ENCODE peak calls at places on chromosomes 2 and 18, in ten cellular contexts. One of them, this sample, is unnamed.

GRCh38 chr2:161044095-161044874 is 115.9 kb upstream of the TANK start:
- ATAC-seq in CD4-positive, CD25-positive, alpha-beta regulatory T cell: no peak
- ATAC-seq in psoas muscle: peak; percentile 34
- ATAC-seq in T-cell: no peak
- ATAC-seq in heart left ventricle: no peak
- ATAC-seq in lower lobe of right lung: no peak
- ATAC-seq in DND-41: no peak
- ATAC-seq in central memory CD8-positive, alpha-beta T cell: no peak
- ATAC-seq in activated B cell treated with CpG ODN at 0.5 μM for 24 hours: no peak
- ATAC-seq in right cardiac atrium: peak; percentile 57
- ATAC-seq in this sample: no peak

GRCh38 chr2:168633200-168633599 is 169.2 kb upstream of the NOSTRIN start:
- ATAC-seq in CD4-positive, CD25-positive, alpha-beta regulatory T cell: no peak
- ATAC-seq in psoas muscle: peak; percentile 78
- ATAC-seq in T-cell: no peak
- ATAC-seq in heart left ventricle: peak; percentile 85
- ATAC-seq in lower lobe of right lung: peak; percentile 53
- ATAC-seq in DND-41: no peak
- ATAC-seq in central memory CD8-positive, alpha-beta T cell: no peak
- ATAC-seq in activated B cell treated with CpG ODN at 0.5 μM for 24 hours: no peak
- ATAC-seq in right cardiac atrium: peak; percentile 69
- ATAC-seq in this sample: peak; percentile 32

GRCh38 chr2:101053117-101053516 is 51.0 kb downstream of the RPL31 start:
- ATAC-seq in CD4-positive, CD25-positive, alpha-beta regulatory T cell: no peak
- ATAC-seq in psoas muscle: no peak
- ATAC-seq in T-cell: no peak
- ATAC-seq in heart left ventricle: peak; percentile 49
- ATAC-seq in lower lobe of right lung: no peak
- ATAC-seq in DND-41: no peak
- ATAC-seq in central memory CD8-positive, alpha-beta T cell: no peak
- ATAC-seq in activated B cell treated with CpG ODN at 0.5 μM for 24 hours: no peak
- ATAC-seq in right cardiac atrium: no peak
- ATAC-seq in this sample: no peak

GRCh38 chr2:101745711-101746694 is 48.5 kb downstream of the MAP4K4 start:
- ATAC-seq in CD4-positive, CD25-positive, alpha-beta regulatory T cell: no peak
- ATAC-seq in psoas muscle: peak; percentile 45
- ATAC-seq in T-cell: no peak
- ATAC-seq in heart left ventricle: peak; percentile 60
- ATAC-seq in lower lobe of right lung: no peak
- ATAC-seq in DND-41: peak; percentile 42
- ATAC-seq in central memory CD8-positive, alpha-beta T cell: no peak
- ATAC-seq in activated B cell treated with CpG ODN at 0.5 μM for 24 hours: no peak
- ATAC-seq in right cardiac atrium: no peak
- ATAC-seq in this sample: peak; percentile 83

GRCh38 chr2:24478243-24478642 is 12.8 kb upstream of the NCOA1 start:
- ATAC-seq in CD4-positive, CD25-positive, alpha-beta regulatory T cell: no peak
- ATAC-seq in psoas muscle: no peak
- ATAC-seq in T-cell: no peak
- ATAC-seq in heart left ventricle: no peak
- ATAC-seq in lower lobe of right lung: no peak
- ATAC-seq in DND-41: no peak
- ATAC-seq in central memory CD8-positive, alpha-beta T cell: no peak
- ATAC-seq in activated B cell treated with CpG ODN at 0.5 μM for 24 hours: no peak
- ATAC-seq in right cardiac atrium: no peak
- ATAC-seq in this sample: no peak

GRCh38 chr2:54403512-54404238 is 52.5 kb upstream of the SPTBN1 start:
- ATAC-seq in CD4-positive, CD25-positive, alpha-beta regulatory T cell: no peak
- ATAC-seq in psoas muscle: no peak
- ATAC-seq in T-cell: no peak
- ATAC-seq in heart left ventricle: no peak
- ATAC-seq in lower lobe of right lung: no peak
- ATAC-seq in DND-41: no peak
- ATAC-seq in central memory CD8-positive, alpha-beta T cell: no peak
- ATAC-seq in activated B cell treated with CpG ODN at 0.5 μM for 24 hours: no peak
- ATAC-seq in right cardiac atrium: no peak
- ATAC-seq in this sample: no peak

GRCh38 chr2:225282858-225283693 is 116.4 kb upstream of the NYAP2 start:
- ATAC-seq in CD4-positive, CD25-positive, alpha-beta regulatory T cell: no peak
- ATAC-seq in psoas muscle: no peak
- ATAC-seq in T-cell: no peak
- ATAC-seq in heart left ventricle: no peak
- ATAC-seq in lower lobe of right lung: peak; percentile 55
- ATAC-seq in DND-41: peak; percentile 67
- ATAC-seq in central memory CD8-positive, alpha-beta T cell: no peak
- ATAC-seq in activated B cell treated with CpG ODN at 0.5 μM for 24 hours: peak; percentile 61
- ATAC-seq in right cardiac atrium: no peak
- ATAC-seq in this sample: peak; percentile 91

GRCh38 chr18:23094411-23095165 is 40.7 kb upstream of the CABLES1 start:
- ATAC-seq in CD4-positive, CD25-positive, alpha-beta regulatory T cell: no peak
- ATAC-seq in psoas muscle: no peak
- ATAC-seq in T-cell: no peak
- ATAC-seq in heart left ventricle: no peak
- ATAC-seq in lower lobe of right lung: no peak
- ATAC-seq in DND-41: no peak
- ATAC-seq in central memory CD8-positive, alpha-beta T cell: no peak
- ATAC-seq in activated B cell treated with CpG ODN at 0.5 μM for 24 hours: no peak
- ATAC-seq in right cardiac atrium: no peak
- ATAC-seq in this sample: no peak

GRCh38 chr2:160245614-160246156 is 45.6 kb upstream of the ITGB6 start:
- ATAC-seq in CD4-positive, CD25-positive, alpha-beta regulatory T cell: no peak
- ATAC-seq in psoas muscle: no peak
- ATAC-seq in T-cell: no peak
- ATAC-seq in heart left ventricle: no peak
- ATAC-seq in lower lobe of right lung: peak; percentile 70
- ATAC-seq in DND-41: no peak
- ATAC-seq in central memory CD8-positive, alpha-beta T cell: no peak
- ATAC-seq in activated B cell treated with CpG ODN at 0.5 μM for 24 hours: no peak
- ATAC-seq in right cardiac atrium: no peak
- ATAC-seq in this sample: no peak

GRCh38 chr2:85095094-85095493 is 38.1 kb upstream of the TCF7L1 start:
- ATAC-seq in CD4-positive, CD25-positive, alpha-beta regulatory T cell: no peak
- ATAC-seq in psoas muscle: no peak
- ATAC-seq in T-cell: no peak
- ATAC-seq in heart left ventricle: no peak
- ATAC-seq in lower lobe of right lung: no peak
- ATAC-seq in DND-41: no peak
- ATAC-seq in central memory CD8-positive, alpha-beta T cell: no peak
- ATAC-seq in activated B cell treated with CpG ODN at 0.5 μM for 24 hours: no peak
- ATAC-seq in right cardiac atrium: no peak
- ATAC-seq in this sample: no peak

GRCh38 chr2:10613263-10613662 is 76.5 kb downstream of the NOL10 start:
- ATAC-seq in CD4-positive, CD25-positive, alpha-beta regulatory T cell: no peak
- ATAC-seq in psoas muscle: no peak
- ATAC-seq in T-cell: no peak
- ATAC-seq in heart left ventricle: no peak
- ATAC-seq in lower lobe of right lung: peak; percentile 84
- ATAC-seq in DND-41: no peak
- ATAC-seq in central memory CD8-positive, alpha-beta T cell: no peak
- ATAC-seq in activated B cell treated with CpG ODN at 0.5 μM for 24 hours: no peak
- ATAC-seq in right cardiac atrium: no peak
- ATAC-seq in this sample: no peak

GRCh38 chr2:6452702-6453481 is 412.8 kb downstream of the CMPK2 start:
- ATAC-seq in CD4-positive, CD25-positive, alpha-beta regulatory T cell: no peak
- ATAC-seq in psoas muscle: no peak
- ATAC-seq in T-cell: no peak
- ATAC-seq in heart left ventricle: no peak
- ATAC-seq in lower lobe of right lung: no peak
- ATAC-seq in DND-41: peak; percentile 54
- ATAC-seq in central memory CD8-positive, alpha-beta T cell: no peak
- ATAC-seq in activated B cell treated with CpG ODN at 0.5 μM for 24 hours: no peak
- ATAC-seq in right cardiac atrium: no peak
- ATAC-seq in this sample: no peak

GRCh38 chr18:63412949-63413348 is 9.3 kb downstream of the VPS4B start:
- ATAC-seq in CD4-positive, CD25-positive, alpha-beta regulatory T cell: no peak
- ATAC-seq in psoas muscle: no peak
- ATAC-seq in T-cell: no peak
- ATAC-seq in heart left ventricle: no peak
- ATAC-seq in lower lobe of right lung: no peak
- ATAC-seq in DND-41: no peak
- ATAC-seq in central memory CD8-positive, alpha-beta T cell: no peak
- ATAC-seq in activated B cell treated with CpG ODN at 0.5 μM for 24 hours: no peak
- ATAC-seq in right cardiac atrium: no peak
- ATAC-seq in this sample: no peak

GRCh38 chr2:15748736-15749323 is 157.2 kb downstream of the DDX1 start:
- ATAC-seq in CD4-positive, CD25-positive, alpha-beta regulatory T cell: no peak
- ATAC-seq in psoas muscle: no peak
- ATAC-seq in T-cell: no peak
- ATAC-seq in heart left ventricle: no peak
- ATAC-seq in lower lobe of right lung: no peak
- ATAC-seq in DND-41: no peak
- ATAC-seq in central memory CD8-positive, alpha-beta T cell: no peak
- ATAC-seq in activated B cell treated with CpG ODN at 0.5 μM for 24 hours: no peak
- ATAC-seq in right cardiac atrium: no peak
- ATAC-seq in this sample: no peak

GRCh38 chr2:39326644-39327043 is 82.9 kb upstream of the CDKL4 start:
- ATAC-seq in CD4-positive, CD25-positive, alpha-beta regulatory T cell: no peak
- ATAC-seq in psoas muscle: no peak
- ATAC-seq in T-cell: no peak
- ATAC-seq in heart left ventricle: no peak
- ATAC-seq in lower lobe of right lung: no peak
- ATAC-seq in DND-41: no peak
- ATAC-seq in central memory CD8-positive, alpha-beta T cell: no peak
- ATAC-seq in activated B cell treated with CpG ODN at 0.5 μM for 24 hours: no peak
- ATAC-seq in right cardiac atrium: no peak
- ATAC-seq in this sample: no peak

GRCh38 chr2:208147759-208148158 is 1.8 kb upstream of the CRYGB start:
- ATAC-seq in CD4-positive, CD25-positive, alpha-beta regulatory T cell: no peak
- ATAC-seq in psoas muscle: no peak
- ATAC-seq in T-cell: no peak
- ATAC-seq in heart left ventricle: no peak
- ATAC-seq in lower lobe of right lung: no peak
- ATAC-seq in DND-41: no peak
- ATAC-seq in central memory CD8-positive, alpha-beta T cell: no peak
- ATAC-seq in activated B cell treated with CpG ODN at 0.5 μM for 24 hours: no peak
- ATAC-seq in right cardiac atrium: peak; percentile 50
- ATAC-seq in this sample: no peak

GRCh38 chr2:5465859-5466258 is 226.3 kb upstream of the SOX11 start:
- ATAC-seq in CD4-positive, CD25-positive, alpha-beta regulatory T cell: no peak
- ATAC-seq in psoas muscle: no peak
- ATAC-seq in T-cell: no peak
- ATAC-seq in heart left ventricle: no peak
- ATAC-seq in lower lobe of right lung: peak; percentile 79
- ATAC-seq in DND-41: no peak
- ATAC-seq in central memory CD8-positive, alpha-beta T cell: no peak
- ATAC-seq in activated B cell treated with CpG ODN at 0.5 μM for 24 hours: no peak
- ATAC-seq in right cardiac atrium: no peak
- ATAC-seq in this sample: no peak

GRCh38 chr18:68482815-68483214 is 232.1 kb downstream of the TMX3 start:
- ATAC-seq in CD4-positive, CD25-positive, alpha-beta regulatory T cell: no peak
- ATAC-seq in psoas muscle: no peak
- ATAC-seq in T-cell: no peak
- ATAC-seq in heart left ventricle: no peak
- ATAC-seq in lower lobe of right lung: no peak
- ATAC-seq in DND-41: no peak
- ATAC-seq in central memory CD8-positive, alpha-beta T cell: no peak
- ATAC-seq in activated B cell treated with CpG ODN at 0.5 μM for 24 hours: no peak
- ATAC-seq in right cardiac atrium: no peak
- ATAC-seq in this sample: no peak

GRCh38 chr18:74242451-74243096 is 49.2 kb downstream of the CYB5A start:
- ATAC-seq in CD4-positive, CD25-positive, alpha-beta regulatory T cell: no peak
- ATAC-seq in psoas muscle: no peak
- ATAC-seq in T-cell: no peak
- ATAC-seq in heart left ventricle: peak; percentile 85
- ATAC-seq in lower lobe of right lung: peak; percentile 65
- ATAC-seq in DND-41: no peak
- ATAC-seq in central memory CD8-positive, alpha-beta T cell: no peak
- ATAC-seq in activated B cell treated with CpG ODN at 0.5 μM for 24 hours: peak; percentile 37
- ATAC-seq in right cardiac atrium: peak; percentile 82
- ATAC-seq in this sample: no peak

GRCh38 chr18:74512321-74513053 is 16.3 kb downstream of the CNDP2 start:
- ATAC-seq in CD4-positive, CD25-positive, alpha-beta regulatory T cell: no peak
- ATAC-seq in psoas muscle: no peak
- ATAC-seq in T-cell: no peak
- ATAC-seq in heart left ventricle: no peak
- ATAC-seq in lower lobe of right lung: no peak
- ATAC-seq in DND-41: no peak
- ATAC-seq in central memory CD8-positive, alpha-beta T cell: no peak
- ATAC-seq in activated B cell treated with CpG ODN at 0.5 μM for 24 hours: no peak
- ATAC-seq in right cardiac atrium: no peak
- ATAC-seq in this sample: no peak

GRCh38 chr2:10547663-10548384 is 99.7 kb upstream of the ODC1 start:
- ATAC-seq in CD4-positive, CD25-positive, alpha-beta regulatory T cell: no peak
- ATAC-seq in psoas muscle: no peak
- ATAC-seq in T-cell: no peak
- ATAC-seq in heart left ventricle: no peak
- ATAC-seq in lower lobe of right lung: no peak
- ATAC-seq in DND-41: no peak
- ATAC-seq in central memory CD8-positive, alpha-beta T cell: peak; percentile 17
- ATAC-seq in activated B cell treated with CpG ODN at 0.5 μM for 24 hours: no peak
- ATAC-seq in right cardiac atrium: no peak
- ATAC-seq in this sample: no peak

GRCh38 chr18:22355598-22355997 is 62.1 kb downstream of the CTAGE1 start:
- ATAC-seq in CD4-positive, CD25-positive, alpha-beta regulatory T cell: no peak
- ATAC-seq in psoas muscle: no peak
- ATAC-seq in T-cell: no peak
- ATAC-seq in heart left ventricle: peak; percentile 58
- ATAC-seq in lower lobe of right lung: no peak
- ATAC-seq in DND-41: no peak
- ATAC-seq in central memory CD8-positive, alpha-beta T cell: no peak
- ATAC-seq in activated B cell treated with CpG ODN at 0.5 μM for 24 hours: no peak
- ATAC-seq in right cardiac atrium: peak; percentile 67
- ATAC-seq in this sample: no peak

GRCh38 chr2:207330912-207331311 is 165.2 kb upstream of the KLF7 start:
- ATAC-seq in CD4-positive, CD25-positive, alpha-beta regulatory T cell: peak; percentile 40
- ATAC-seq in psoas muscle: peak; percentile 70
- ATAC-seq in T-cell: no peak
- ATAC-seq in heart left ventricle: peak; percentile 66
- ATAC-seq in lower lobe of right lung: peak; percentile 51
- ATAC-seq in DND-41: no peak
- ATAC-seq in central memory CD8-positive, alpha-beta T cell: no peak
- ATAC-seq in activated B cell treated with CpG ODN at 0.5 μM for 24 hours: peak; percentile 61
- ATAC-seq in right cardiac atrium: no peak
- ATAC-seq in this sample: peak; percentile 56

GRCh38 chr2:127084611-127085031 is 22.3 kb downstream of the BIN1 start:
- ATAC-seq in CD4-positive, CD25-positive, alpha-beta regulatory T cell: no peak
- ATAC-seq in psoas muscle: no peak
- ATAC-seq in T-cell: peak; percentile 24
- ATAC-seq in heart left ventricle: no peak
- ATAC-seq in lower lobe of right lung: peak; percentile 11
- ATAC-seq in DND-41: no peak
- ATAC-seq in central memory CD8-positive, alpha-beta T cell: peak; percentile 34
- ATAC-seq in activated B cell treated with CpG ODN at 0.5 μM for 24 hours: no peak
- ATAC-seq in right cardiac atrium: no peak
- ATAC-seq in this sample: no peak

GRCh38 chr2:63124209-63124608 is 73.6 kb downstream of the OTX1 start:
- ATAC-seq in CD4-positive, CD25-positive, alpha-beta regulatory T cell: no peak
- ATAC-seq in psoas muscle: no peak
- ATAC-seq in T-cell: no peak
- ATAC-seq in heart left ventricle: no peak
- ATAC-seq in lower lobe of right lung: peak; percentile 41
- ATAC-seq in DND-41: no peak
- ATAC-seq in central memory CD8-positive, alpha-beta T cell: no peak
- ATAC-seq in activated B cell treated with CpG ODN at 0.5 μM for 24 hours: peak; percentile 25
- ATAC-seq in right cardiac atrium: no peak
- ATAC-seq in this sample: no peak

GRCh38 chr2:45769786-45770576 is 118.5 kb downstream of the PRKCE start:
- ATAC-seq in CD4-positive, CD25-positive, alpha-beta regulatory T cell: no peak
- ATAC-seq in psoas muscle: peak; percentile 45
- ATAC-seq in T-cell: no peak
- ATAC-seq in heart left ventricle: no peak
- ATAC-seq in lower lobe of right lung: no peak
- ATAC-seq in DND-41: no peak
- ATAC-seq in central memory CD8-positive, alpha-beta T cell: no peak
- ATAC-seq in activated B cell treated with CpG ODN at 0.5 μM for 24 hours: no peak
- ATAC-seq in right cardiac atrium: no peak
- ATAC-seq in this sample: no peak

GRCh38 chr2:207408086-207408794 is 121.5 kb upstream of the CREB1 start:
- ATAC-seq in CD4-positive, CD25-positive, alpha-beta regulatory T cell: no peak
- ATAC-seq in psoas muscle: no peak
- ATAC-seq in T-cell: no peak
- ATAC-seq in heart left ventricle: no peak
- ATAC-seq in lower lobe of right lung: peak; percentile 66
- ATAC-seq in DND-41: no peak
- ATAC-seq in central memory CD8-positive, alpha-beta T cell: no peak
- ATAC-seq in activated B cell treated with CpG ODN at 0.5 μM for 24 hours: peak; percentile 54
- ATAC-seq in right cardiac atrium: no peak
- ATAC-seq in this sample: peak; percentile 67

GRCh38 chr2:15714609-15715008 is 122.9 kb downstream of the DDX1 start:
- ATAC-seq in CD4-positive, CD25-positive, alpha-beta regulatory T cell: no peak
- ATAC-seq in psoas muscle: no peak
- ATAC-seq in T-cell: no peak
- ATAC-seq in heart left ventricle: no peak
- ATAC-seq in lower lobe of right lung: no peak
- ATAC-seq in DND-41: no peak
- ATAC-seq in central memory CD8-positive, alpha-beta T cell: no peak
- ATAC-seq in activated B cell treated with CpG ODN at 0.5 μM for 24 hours: no peak
- ATAC-seq in right cardiac atrium: no peak
- ATAC-seq in this sample: no peak

This sample was measured in SK-N-SH treated with all-trans-retinoic acid at 6 μM for 48 hours.